ENCODE peak calls at places on chromosomes 7 and 10, in ten cellular contexts. W is activated effector memory CD4-positive, alpha-beta T cell treated with Interleukin-2 at 50 U/mL for 16 hours; V is NCI-H1436; A is bronchial epithelial cell; M is HFFc6; Q is left ventricle myocardium inferior; O is cardiac muscle cell; E is GM06990; X is left colon; P is posterior vena cava. H is an unnamed sample.

GRCh38 chr7:101792051-101792651 is 25.3 kb upstream of the CUX1 start:
- DNase-seq in W (no peak), V (no peak), A (peak), M (peak), Q (peak), O (no peak), E (no peak), X (no peak), P (peak), H (no peak)

GRCh38 chr10:88819290-88819689 is 16.8 kb downstream of the LIPM start:
- DNase-seq in W (no peak), V (no peak), A (no peak), M (no peak), Q (no peak), O (no peak), E (no peak), X (no peak), P (no peak), H (no peak)

GRCh38 chr7:129865093-129865931 is 87.4 kb downstream of the UBE2H start:
- DNase-seq in W (no peak), V (no peak), A (no peak), M (no peak), Q (no peak), O (no peak), E (no peak), X (no peak), P (no peak), H (no peak)

GRCh38 chr7:146654048-146654447 is 537.4 kb downstream of the CNTNAP2 start:
- DNase-seq in W (no peak), V (no peak), A (no peak), M (no peak), Q (no peak), O (no peak), E (no peak), X (no peak), P (no peak), H (no peak)

GRCh38 chr10:3264178-3264867 is 91.7 kb upstream of the PITRM1 start:
- DNase-seq in W (no peak), V (no peak), A (no peak), M (no peak), Q (no peak), O (no peak), E (no peak), X (no peak), P (no peak), H (no peak)

GRCh38 chr10:115861455-115861854 is 411.6 kb downstream of the GFRA1 start:
- DNase-seq in W (no peak), V (no peak), A (peak), M (no peak), Q (no peak), O (no peak), E (no peak), X (no peak), P (no peak), H (no peak)

GRCh38 chr7:141844256-141844655 is 3.0 kb upstream of the PRSS37 start:
- DNase-seq in W (no peak), V (no peak), A (no peak), M (no peak), Q (no peak), O (no peak), E (no peak), X (no peak), P (no peak), H (no peak)

GRCh38 chr7:106425017-106425719 is 140.4 kb upstream of the NAMPT start:
- DNase-seq in W (no peak), V (no peak), A (peak), M (peak), Q (peak), O (no peak), E (peak), X (peak), P (peak), H (no peak)

GRCh38 chr7:75813084-75813483 is 522 bp downstream of the CCL24 start:
- DNase-seq in W (no peak), V (no peak), A (no peak), M (peak), Q (no peak), O (no peak), E (no peak), X (no peak), P (no peak), H (no peak)

GRCh38 chr10:114304566-114305421 is 65.7 kb downstream of the VWA2 start:
- DNase-seq in W (peak), V (peak), A (no peak), M (no peak), Q (peak), O (peak), E (peak), X (peak), P (peak), H (peak)

GRCh38 chr7:55571534-55572377 is 546 bp downstream of the VOPP1 start:
- DNase-seq in W (peak), V (peak), A (peak), M (peak), Q (peak), O (peak), E (peak), X (peak), P (peak), H (peak)

GRCh38 chr7:45920543-45921380 is at the start of gene IGFBP3:
- DNase-seq in W (no peak), V (no peak), A (no peak), M (peak), Q (peak), O (peak), E (no peak), X (no peak), P (no peak), H (no peak)

GRCh38 chr7:37916673-37917660 is at the start of gene SFRP4:
- DNase-seq in W (no peak), V (no peak), A (peak), M (no peak), Q (peak), O (peak), E (no peak), X (peak), P (peak), H (no peak)

GRCh38 chr7:27364344-27364758 is 121.7 kb downstream of the EVX1 start:
- DNase-seq in W (no peak), V (no peak), A (peak), M (peak), Q (peak), O (no peak), E (no peak), X (peak), P (peak), H (no peak)

GRCh38 chr7:17674166-17674955 is 265.9 kb downstream of the SNX13 start:
- DNase-seq in W (no peak), V (no peak), A (peak), M (no peak), Q (no peak), O (no peak), E (no peak), X (no peak), P (no peak), H (no peak)

GRCh38 chr10:18880530-18880929 is 168.1 kb upstream of the MALRD1 start:
- DNase-seq in W (no peak), V (no peak), A (no peak), M (no peak), Q (no peak), O (no peak), E (no peak), X (no peak), P (no peak), H (no peak)

GRCh38 chr7:107091306-107091705 is 46.8 kb downstream of the PRKAR2B start:
- DNase-seq in W (no peak), V (no peak), A (no peak), M (no peak), Q (no peak), O (no peak), E (no peak), X (no peak), P (no peak), H (no peak)

GRCh38 chr10:87861034-87861433 is 2.3 kb downstream of the KLLN start:
- DNase-seq in W (no peak), V (no peak), A (no peak), M (no peak), Q (no peak), O (no peak), E (no peak), X (no peak), P (no peak), H (no peak)